ENCODE peak calls at places on chromosomes 1 and 21, in nine cellular contexts. One of them, this sample, is unnamed.

GRCh38 chr21:15000076-15000475 is 64.7 kb downstream of the NRIP1 start:
- DNase-seq in naive thymus-derived CD8-positive, alpha-beta T cell: no peak
- DNase-seq in DMS153: no peak
- DNase-seq in sciatic nerve: no peak
- DNase-seq in ecto neural progenitor cell: no peak
- DNase-seq in erythroblast: no peak
- DNase-seq in SJSA1: peak; percentile 57
- DNase-seq in stimulated activated CD8-positive, alpha-beta memory T cell treated with anti-CD3 and anti-CD28 coated beads, Interleukin-15, amount 100 ng/mL, for 24 hours: no peak
- DNase-seq in WERI-Rb-1: no peak
- DNase-seq in this sample: no peak

GRCh38 chr21:45427331-45428271 is 22.6 kb downstream of the COL18A1 start:
- DNase-seq in naive thymus-derived CD8-positive, alpha-beta T cell: no peak
- DNase-seq in DMS153: no peak
- DNase-seq in sciatic nerve: no peak
- DNase-seq in ecto neural progenitor cell: no peak
- DNase-seq in erythroblast: no peak
- DNase-seq in SJSA1: peak; percentile 80
- DNase-seq in stimulated activated CD8-positive, alpha-beta memory T cell treated with anti-CD3 and anti-CD28 coated beads, Interleukin-15, amount 100 ng/mL, for 24 hours: no peak
- DNase-seq in WERI-Rb-1: no peak
- DNase-seq in this sample: no peak

GRCh38 chr1:46477153-46477929 is 12.3 kb upstream of the DMBX1 start:
- DNase-seq in naive thymus-derived CD8-positive, alpha-beta T cell: peak; percentile 65
- DNase-seq in DMS153: peak; percentile 50
- DNase-seq in sciatic nerve: peak; percentile 85
- DNase-seq in ecto neural progenitor cell: peak; percentile 84
- DNase-seq in erythroblast: peak; percentile 73
- DNase-seq in SJSA1: peak; percentile 69
- DNase-seq in stimulated activated CD8-positive, alpha-beta memory T cell treated with anti-CD3 and anti-CD28 coated beads, Interleukin-15, amount 100 ng/mL, for 24 hours: peak; percentile 64
- DNase-seq in WERI-Rb-1: peak; percentile 85
- DNase-seq in this sample: peak; percentile 74

GRCh38 chr1:170640581-170640980 is 23.4 kb upstream of the PRRX1 start:
- DNase-seq in naive thymus-derived CD8-positive, alpha-beta T cell: no peak
- DNase-seq in DMS153: no peak
- DNase-seq in sciatic nerve: no peak
- DNase-seq in ecto neural progenitor cell: no peak
- DNase-seq in erythroblast: no peak
- DNase-seq in SJSA1: no peak
- DNase-seq in stimulated activated CD8-positive, alpha-beta memory T cell treated with anti-CD3 and anti-CD28 coated beads, Interleukin-15, amount 100 ng/mL, for 24 hours: no peak
- DNase-seq in WERI-Rb-1: no peak
- DNase-seq in this sample: no peak

GRCh38 chr1:109632671-109633346 is 13.2 kb downstream of the AMPD2 start:
- DNase-seq in naive thymus-derived CD8-positive, alpha-beta T cell: no peak
- DNase-seq in DMS153: no peak
- DNase-seq in sciatic nerve: no peak
- DNase-seq in ecto neural progenitor cell: peak; percentile 45
- DNase-seq in erythroblast: no peak
- DNase-seq in SJSA1: no peak
- DNase-seq in stimulated activated CD8-positive, alpha-beta memory T cell treated with anti-CD3 and anti-CD28 coated beads, Interleukin-15, amount 100 ng/mL, for 24 hours: no peak
- DNase-seq in WERI-Rb-1: peak; percentile 55
- DNase-seq in this sample: peak; percentile 78

GRCh38 chr1:65512967-65513777 is 92.7 kb downstream of the LEPR start:
- DNase-seq in naive thymus-derived CD8-positive, alpha-beta T cell: no peak
- DNase-seq in DMS153: no peak
- DNase-seq in sciatic nerve: no peak
- DNase-seq in ecto neural progenitor cell: no peak
- DNase-seq in erythroblast: no peak
- DNase-seq in SJSA1: no peak
- DNase-seq in stimulated activated CD8-positive, alpha-beta memory T cell treated with anti-CD3 and anti-CD28 coated beads, Interleukin-15, amount 100 ng/mL, for 24 hours: no peak
- DNase-seq in WERI-Rb-1: no peak
- DNase-seq in this sample: no peak

GRCh38 chr1:31483012-31483946 is 70.3 kb downstream of the SERINC2 start:
- DNase-seq in naive thymus-derived CD8-positive, alpha-beta T cell: no peak
- DNase-seq in DMS153: peak; percentile 84
- DNase-seq in sciatic nerve: no peak
- DNase-seq in ecto neural progenitor cell: no peak
- DNase-seq in erythroblast: no peak
- DNase-seq in SJSA1: no peak
- DNase-seq in stimulated activated CD8-positive, alpha-beta memory T cell treated with anti-CD3 and anti-CD28 coated beads, Interleukin-15, amount 100 ng/mL, for 24 hours: no peak
- DNase-seq in WERI-Rb-1: peak; percentile 66
- DNase-seq in this sample: peak; percentile 79

GRCh38 chr1:208717490-208717889 is 473.3 kb upstream of the PLXNA2 start:
- DNase-seq in naive thymus-derived CD8-positive, alpha-beta T cell: no peak
- DNase-seq in DMS153: no peak
- DNase-seq in sciatic nerve: no peak
- DNase-seq in ecto neural progenitor cell: no peak
- DNase-seq in erythroblast: no peak
- DNase-seq in SJSA1: no peak
- DNase-seq in stimulated activated CD8-positive, alpha-beta memory T cell treated with anti-CD3 and anti-CD28 coated beads, Interleukin-15, amount 100 ng/mL, for 24 hours: no peak
- DNase-seq in WERI-Rb-1: no peak
- DNase-seq in this sample: no peak

GRCh38 chr1:226054519-226055327 is 7.8 kb upstream of the H3-3A start:
- DNase-seq in naive thymus-derived CD8-positive, alpha-beta T cell: no peak
- DNase-seq in DMS153: no peak
- DNase-seq in sciatic nerve: no peak
- DNase-seq in ecto neural progenitor cell: no peak
- DNase-seq in erythroblast: no peak
- DNase-seq in SJSA1: peak; percentile 38
- DNase-seq in stimulated activated CD8-positive, alpha-beta memory T cell treated with anti-CD3 and anti-CD28 coated beads, Interleukin-15, amount 100 ng/mL, for 24 hours: no peak
- DNase-seq in WERI-Rb-1: no peak
- DNase-seq in this sample: no peak

GRCh38 chr1:44390277-44390676 is 14.8 kb upstream of the RNF220 start:
- DNase-seq in naive thymus-derived CD8-positive, alpha-beta T cell: no peak
- DNase-seq in DMS153: no peak
- DNase-seq in sciatic nerve: no peak
- DNase-seq in ecto neural progenitor cell: no peak
- DNase-seq in erythroblast: no peak
- DNase-seq in SJSA1: peak; percentile 66
- DNase-seq in stimulated activated CD8-positive, alpha-beta memory T cell treated with anti-CD3 and anti-CD28 coated beads, Interleukin-15, amount 100 ng/mL, for 24 hours: no peak
- DNase-seq in WERI-Rb-1: no peak
- DNase-seq in this sample: no peak

GRCh38 chr1:194535369-194535768 is 1349.0 kb upstream of the B3GALT2 start:
- DNase-seq in naive thymus-derived CD8-positive, alpha-beta T cell: no peak
- DNase-seq in DMS153: no peak
- DNase-seq in sciatic nerve: no peak
- DNase-seq in ecto neural progenitor cell: no peak
- DNase-seq in erythroblast: peak; percentile 94
- DNase-seq in SJSA1: no peak
- DNase-seq in stimulated activated CD8-positive, alpha-beta memory T cell treated with anti-CD3 and anti-CD28 coated beads, Interleukin-15, amount 100 ng/mL, for 24 hours: no peak
- DNase-seq in WERI-Rb-1: no peak
- DNase-seq in this sample: no peak

GRCh38 chr1:1118011-1118892 is 2.4 kb upstream of the C1orf159 start:
- DNase-seq in naive thymus-derived CD8-positive, alpha-beta T cell: no peak
- DNase-seq in DMS153: no peak
- DNase-seq in sciatic nerve: no peak
- DNase-seq in ecto neural progenitor cell: peak; percentile 49
- DNase-seq in erythroblast: no peak
- DNase-seq in SJSA1: no peak
- DNase-seq in stimulated activated CD8-positive, alpha-beta memory T cell treated with anti-CD3 and anti-CD28 coated beads, Interleukin-15, amount 100 ng/mL, for 24 hours: no peak
- DNase-seq in WERI-Rb-1: no peak
- DNase-seq in this sample: no peak

GRCh38 chr1:245742891-245743290 is 588.1 kb downstream of the KIF26B start:
- DNase-seq in naive thymus-derived CD8-positive, alpha-beta T cell: no peak
- DNase-seq in DMS153: peak; percentile 39
- DNase-seq in sciatic nerve: no peak
- DNase-seq in ecto neural progenitor cell: no peak
- DNase-seq in erythroblast: no peak
- DNase-seq in SJSA1: no peak
- DNase-seq in stimulated activated CD8-positive, alpha-beta memory T cell treated with anti-CD3 and anti-CD28 coated beads, Interleukin-15, amount 100 ng/mL, for 24 hours: no peak
- DNase-seq in WERI-Rb-1: no peak
- DNase-seq in this sample: no peak

GRCh38 chr1:93670141-93670540 is 11.5 kb downstream of the BCAR3 start:
- DNase-seq in naive thymus-derived CD8-positive, alpha-beta T cell: no peak
- DNase-seq in DMS153: no peak
- DNase-seq in sciatic nerve: no peak
- DNase-seq in ecto neural progenitor cell: no peak
- DNase-seq in erythroblast: peak; percentile 55
- DNase-seq in SJSA1: peak; percentile 58
- DNase-seq in stimulated activated CD8-positive, alpha-beta memory T cell treated with anti-CD3 and anti-CD28 coated beads, Interleukin-15, amount 100 ng/mL, for 24 hours: no peak
- DNase-seq in WERI-Rb-1: no peak
- DNase-seq in this sample: no peak

GRCh38 chr1:112872551-112872962 is 83.4 kb downstream of the SLC16A1 start:
- DNase-seq in naive thymus-derived CD8-positive, alpha-beta T cell: no peak
- DNase-seq in DMS153: no peak
- DNase-seq in sciatic nerve: no peak
- DNase-seq in ecto neural progenitor cell: no peak
- DNase-seq in erythroblast: no peak
- DNase-seq in SJSA1: no peak
- DNase-seq in stimulated activated CD8-positive, alpha-beta memory T cell treated with anti-CD3 and anti-CD28 coated beads, Interleukin-15, amount 100 ng/mL, for 24 hours: no peak
- DNase-seq in WERI-Rb-1: no peak
- DNase-seq in this sample: no peak

GRCh38 chr1:41662061-41662655 is 177.7 kb upstream of the EDN2 start:
- DNase-seq in naive thymus-derived CD8-positive, alpha-beta T cell: peak; percentile 66
- DNase-seq in DMS153: no peak
- DNase-seq in sciatic nerve: peak; percentile 80
- DNase-seq in ecto neural progenitor cell: peak; percentile 85
- DNase-seq in erythroblast: no peak
- DNase-seq in SJSA1: no peak
- DNase-seq in stimulated activated CD8-positive, alpha-beta memory T cell treated with anti-CD3 and anti-CD28 coated beads, Interleukin-15, amount 100 ng/mL, for 24 hours: peak; percentile 53
- DNase-seq in WERI-Rb-1: peak; percentile 77
- DNase-seq in this sample: peak; percentile 67

GRCh38 chr1:22490309-22490708 is 38.7 kb downstream of the ZBTB40 start:
- DNase-seq in naive thymus-derived CD8-positive, alpha-beta T cell: no peak
- DNase-seq in DMS153: no peak
- DNase-seq in sciatic nerve: no peak
- DNase-seq in ecto neural progenitor cell: no peak
- DNase-seq in erythroblast: no peak
- DNase-seq in SJSA1: no peak
- DNase-seq in stimulated activated CD8-positive, alpha-beta memory T cell treated with anti-CD3 and anti-CD28 coated beads, Interleukin-15, amount 100 ng/mL, for 24 hours: no peak
- DNase-seq in WERI-Rb-1: no peak
- DNase-seq in this sample: no peak

GRCh38 chr1:20719871-20720620 is 2.2 kb upstream of the KIF17 start:
- DNase-seq in naive thymus-derived CD8-positive, alpha-beta T cell: no peak
- DNase-seq in DMS153: no peak
- DNase-seq in sciatic nerve: peak; percentile 36
- DNase-seq in ecto neural progenitor cell: no peak
- DNase-seq in erythroblast: no peak
- DNase-seq in SJSA1: no peak
- DNase-seq in stimulated activated CD8-positive, alpha-beta memory T cell treated with anti-CD3 and anti-CD28 coated beads, Interleukin-15, amount 100 ng/mL, for 24 hours: no peak
- DNase-seq in WERI-Rb-1: no peak
- DNase-seq in this sample: no peak

GRCh38 chr1:167663002-167663772 is 33.2 kb downstream of the RCSD1 start:
- DNase-seq in naive thymus-derived CD8-positive, alpha-beta T cell: no peak
- DNase-seq in DMS153: no peak
- DNase-seq in sciatic nerve: no peak
- DNase-seq in ecto neural progenitor cell: peak; percentile 58
- DNase-seq in erythroblast: no peak
- DNase-seq in SJSA1: peak; percentile 33
- DNase-seq in stimulated activated CD8-positive, alpha-beta memory T cell treated with anti-CD3 and anti-CD28 coated beads, Interleukin-15, amount 100 ng/mL, for 24 hours: no peak
- DNase-seq in WERI-Rb-1: no peak
- DNase-seq in this sample: peak; percentile 55

GRCh38 chr1:7153464-7153863 is 368.2 kb downstream of the CAMTA1 start:
- DNase-seq in naive thymus-derived CD8-positive, alpha-beta T cell: no peak
- DNase-seq in DMS153: no peak
- DNase-seq in sciatic nerve: no peak
- DNase-seq in ecto neural progenitor cell: no peak
- DNase-seq in erythroblast: no peak
- DNase-seq in SJSA1: no peak
- DNase-seq in stimulated activated CD8-positive, alpha-beta memory T cell treated with anti-CD3 and anti-CD28 coated beads, Interleukin-15, amount 100 ng/mL, for 24 hours: no peak
- DNase-seq in WERI-Rb-1: no peak
- DNase-seq in this sample: no peak

GRCh38 chr1:30777906-30778155 is 20.3 kb upstream of the LAPTM5 start:
- DNase-seq in naive thymus-derived CD8-positive, alpha-beta T cell: no peak
- DNase-seq in DMS153: no peak
- DNase-seq in sciatic nerve: no peak
- DNase-seq in ecto neural progenitor cell: no peak
- DNase-seq in erythroblast: no peak
- DNase-seq in SJSA1: no peak
- DNase-seq in stimulated activated CD8-positive, alpha-beta memory T cell treated with anti-CD3 and anti-CD28 coated beads, Interleukin-15, amount 100 ng/mL, for 24 hours: no peak
- DNase-seq in WERI-Rb-1: no peak
- DNase-seq in this sample: no peak

GRCh38 chr1:158717344-158717743 is 3.2 kb downstream of the OR6K3 start:
- DNase-seq in naive thymus-derived CD8-positive, alpha-beta T cell: no peak
- DNase-seq in DMS153: no peak
- DNase-seq in sciatic nerve: no peak
- DNase-seq in ecto neural progenitor cell: no peak
- DNase-seq in erythroblast: no peak
- DNase-seq in SJSA1: no peak
- DNase-seq in stimulated activated CD8-positive, alpha-beta memory T cell treated with anti-CD3 and anti-CD28 coated beads, Interleukin-15, amount 100 ng/mL, for 24 hours: no peak
- DNase-seq in WERI-Rb-1: no peak
- DNase-seq in this sample: no peak

GRCh38 chr1:233359431-233359830 is 31.9 kb downstream of the MAP3K21 start:
- DNase-seq in naive thymus-derived CD8-positive, alpha-beta T cell: no peak
- DNase-seq in DMS153: no peak
- DNase-seq in sciatic nerve: no peak
- DNase-seq in ecto neural progenitor cell: no peak
- DNase-seq in erythroblast: no peak
- DNase-seq in SJSA1: no peak
- DNase-seq in stimulated activated CD8-positive, alpha-beta memory T cell treated with anti-CD3 and anti-CD28 coated beads, Interleukin-15, amount 100 ng/mL, for 24 hours: no peak
- DNase-seq in WERI-Rb-1: no peak
- DNase-seq in this sample: no peak

GRCh38 chr1:42480921-42481320 is 17.8 kb downstream of the CCDC30 start:
- DNase-seq in naive thymus-derived CD8-positive, alpha-beta T cell: no peak
- DNase-seq in DMS153: no peak
- DNase-seq in sciatic nerve: no peak
- DNase-seq in ecto neural progenitor cell: no peak
- DNase-seq in erythroblast: no peak
- DNase-seq in SJSA1: no peak
- DNase-seq in stimulated activated CD8-positive, alpha-beta memory T cell treated with anti-CD3 and anti-CD28 coated beads, Interleukin-15, amount 100 ng/mL, for 24 hours: no peak
- DNase-seq in WERI-Rb-1: no peak
- DNase-seq in this sample: no peak

GRCh38 chr1:109400035-109400655 is 2.4 kb upstream of the SORT1 start:
- DNase-seq in naive thymus-derived CD8-positive, alpha-beta T cell: no peak
- DNase-seq in DMS153: no peak
- DNase-seq in sciatic nerve: no peak
- DNase-seq in ecto neural progenitor cell: no peak
- DNase-seq in erythroblast: no peak
- DNase-seq in SJSA1: no peak
- DNase-seq in stimulated activated CD8-positive, alpha-beta memory T cell treated with anti-CD3 and anti-CD28 coated beads, Interleukin-15, amount 100 ng/mL, for 24 hours: no peak
- DNase-seq in WERI-Rb-1: no peak
- DNase-seq in this sample: no peak

GRCh38 chr21:36549470-36549869 is 69.5 kb upstream of the CLDN14 start:
- DNase-seq in naive thymus-derived CD8-positive, alpha-beta T cell: no peak
- DNase-seq in DMS153: no peak
- DNase-seq in sciatic nerve: no peak
- DNase-seq in ecto neural progenitor cell: peak; percentile 24
- DNase-seq in erythroblast: no peak
- DNase-seq in SJSA1: no peak
- DNase-seq in stimulated activated CD8-positive, alpha-beta memory T cell treated with anti-CD3 and anti-CD28 coated beads, Interleukin-15, amount 100 ng/mL, for 24 hours: no peak
- DNase-seq in WERI-Rb-1: no peak
- DNase-seq in this sample: no peak

GRCh38 chr1:91635763-91636162 is 135.1 kb downstream of the CDC7 start:
- DNase-seq in naive thymus-derived CD8-positive, alpha-beta T cell: no peak
- DNase-seq in DMS153: no peak
- DNase-seq in sciatic nerve: no peak
- DNase-seq in ecto neural progenitor cell: no peak
- DNase-seq in erythroblast: no peak
- DNase-seq in SJSA1: no peak
- DNase-seq in stimulated activated CD8-positive, alpha-beta memory T cell treated with anti-CD3 and anti-CD28 coated beads, Interleukin-15, amount 100 ng/mL, for 24 hours: no peak
- DNase-seq in WERI-Rb-1: no peak
- DNase-seq in this sample: no peak

GRCh38 chr1:7069888-7070287 is 284.6 kb downstream of the CAMTA1 start:
- DNase-seq in naive thymus-derived CD8-positive, alpha-beta T cell: no peak
- DNase-seq in DMS153: no peak
- DNase-seq in sciatic nerve: no peak
- DNase-seq in ecto neural progenitor cell: peak; percentile 67
- DNase-seq in erythroblast: no peak
- DNase-seq in SJSA1: no peak
- DNase-seq in stimulated activated CD8-positive, alpha-beta memory T cell treated with anti-CD3 and anti-CD28 coated beads, Interleukin-15, amount 100 ng/mL, for 24 hours: no peak
- DNase-seq in WERI-Rb-1: no peak
- DNase-seq in this sample: no peak

GRCh38 chr1:168210312-168210711 is 15.5 kb upstream of the SFT2D2 start:
- DNase-seq in naive thymus-derived CD8-positive, alpha-beta T cell: no peak
- DNase-seq in DMS153: no peak
- DNase-seq in sciatic nerve: no peak
- DNase-seq in ecto neural progenitor cell: no peak
- DNase-seq in erythroblast: no peak
- DNase-seq in SJSA1: no peak
- DNase-seq in stimulated activated CD8-positive, alpha-beta memory T cell treated with anti-CD3 and anti-CD28 coated beads, Interleukin-15, amount 100 ng/mL, for 24 hours: no peak
- DNase-seq in WERI-Rb-1: no peak
- DNase-seq in this sample: no peak

GRCh38 chr1:179393721-179394120 is 27.9 kb downstream of the AXDND1 start:
- DNase-seq in naive thymus-derived CD8-positive, alpha-beta T cell: no peak
- DNase-seq in DMS153: no peak
- DNase-seq in sciatic nerve: no peak
- DNase-seq in ecto neural progenitor cell: no peak
- DNase-seq in erythroblast: no peak
- DNase-seq in SJSA1: no peak
- DNase-seq in stimulated activated CD8-positive, alpha-beta memory T cell treated with anti-CD3 and anti-CD28 coated beads, Interleukin-15, amount 100 ng/mL, for 24 hours: no peak
- DNase-seq in WERI-Rb-1: no peak
- DNase-seq in this sample: no peak